ENCODE peak calls at places on chromosomes 11 and 22, in five cellular contexts. J is stimulated activated CD4-positive, alpha-beta T cell treated with anti-CD3 and anti-CD28 coated beads, Interleukin-1b, Interleukin-23, amount 100 ng/mL, for 4 hours; M is fibroblast of lung; L is body of pancreas; D is Right ventricle myocardium superior. R is an unnamed sample.

GRCh38 chr11:30788849-30789248 is 202.7 kb upstream of the MPPED2 start:
- DNase-seq in J (no peak), M (no peak), L (no peak), D (no peak), R (no peak)

GRCh38 chr11:85772700-85773099 is 38.2 kb downstream of the SYTL2 start:
- DNase-seq in J (no peak), M (peak; percentile 87), L (no peak), D (no peak), R (no peak)

GRCh38 chr22:25141994-25142620 is 57.6 kb upstream of the CRYBB3 start:
- DNase-seq in J (no peak), M (no peak), L (no peak), D (no peak), R (no peak)

GRCh38 chr11:126339866-126340434 is 15.5 kb upstream of the ST3GAL4 start:
- DNase-seq in J (no peak), M (peak; percentile 69), L (no peak), D (peak; percentile 88), R (no peak)

GRCh38 chr22:22770280-22770871 is 117.2 kb upstream of the IGLL5 start:
- DNase-seq in J (peak; percentile 30), M (peak; percentile 4), L (peak; percentile 64), D (no peak), R (peak; percentile 69)

GRCh38 chr11:10640308-10640707 is 53.2 kb downstream of the IRAG1 start:
- DNase-seq in J (no peak), M (no peak), L (no peak), D (no peak), R (no peak)

GRCh38 chr11:68038718-68039525 is at the start of gene TCIRG1:
- DNase-seq in J (peak; percentile 61), M (peak; percentile 72), L (peak; percentile 90), D (peak; percentile 93), R (peak; percentile 93)

GRCh38 chr11:12503886-12504285 is 126.5 kb downstream of the PARVA start:
- DNase-seq in J (no peak), M (no peak), L (no peak), D (no peak), R (no peak)

GRCh38 chr11:35009191-35009940 is 92.9 kb downstream of the PDHX start:
- DNase-seq in J (no peak), M (peak; percentile 87), L (peak; percentile 66), D (no peak), R (peak; percentile 87)

GRCh38 chr11:23233075-23233474 is 372.8 kb upstream of the CCDC179 start:
- DNase-seq in J (no peak), M (peak; percentile 75), L (no peak), D (no peak), R (no peak)

GRCh38 chr11:95494167-95494566 is 263.2 kb upstream of the SESN3 start:
- DNase-seq in J (no peak), M (no peak), L (no peak), D (no peak), R (no peak)

GRCh38 chr11:86172894-86173293 is 71.7 kb upstream of the EED start:
- DNase-seq in J (no peak), M (peak; percentile 90), L (no peak), D (no peak), R (no peak)

GRCh38 chr11:6397636-6398035 is 7.4 kb downstream of the SMPD1 start:
- DNase-seq in J (no peak), M (peak; percentile 60), L (no peak), D (no peak), R (no peak)

R was measured in small intestine.